ENCODE peak calls at places on chromosomes 1 and 21, in six cellular contexts. S is tibial artery; Y is CD4-positive, alpha-beta T cell; V is omental fat pad; K is HFF-Myc; E is endothelial cell. O is an unnamed sample.

GRCh38 chr1:208577381-208577905 is 333.3 kb upstream of the PLXNA2 start:
- DNase-seq in S (no peak), Y (no peak), V (no peak), K (no peak), E (no peak), O (no peak)

GRCh38 chr1:174367892-174368291 is 79.9 kb upstream of the GPR52 start:
- DNase-seq in S (no peak), Y (no peak), V (no peak), K (no peak), E (no peak), O (no peak)

GRCh38 chr1:58580186-58580585 is 3.1 kb upstream of the TACSTD2 start:
- DNase-seq in S (no peak), Y (no peak), V (no peak), K (no peak), E (no peak), O (no peak)

GRCh38 chr1:184387871-184388670 is 1.2 kb downstream of the C1orf21 start:
- DNase-seq in S (no peak), Y (no peak), V (no peak), K (no peak), E (peak), O (peak)

GRCh38 chr1:201911827-201912571 is 23.3 kb downstream of the SHISA4 start:
- DNase-seq in S (no peak), Y (no peak), V (no peak), K (no peak), E (no peak), O (no peak)

GRCh38 chr1:229064320-229064908 is 206.5 kb upstream of the RAB4A start:
- DNase-seq in S (no peak), Y (no peak), V (no peak), K (no peak), E (no peak), O (no peak)

GRCh38 chr1:224651188-224651587 is 35.1 kb downstream of the CNIH3 start:
- DNase-seq in S (no peak), Y (no peak), V (no peak), K (no peak), E (no peak), O (no peak)

GRCh38 chr1:2606806-2607680 is 20.5 kb downstream of the PRXL2B start:
- DNase-seq in S (no peak), Y (no peak), V (no peak), K (no peak), E (no peak), O (no peak)

GRCh38 chr1:214369364-214369763 is 88.4 kb downstream of the SMYD2 start:
- DNase-seq in S (no peak), Y (no peak), V (no peak), K (no peak), E (no peak), O (no peak)

GRCh38 chr1:168767885-168768584 is 39.0 kb upstream of the DPT start:
- DNase-seq in S (peak), Y (no peak), V (no peak), K (peak), E (no peak), O (no peak)

GRCh38 chr1:26349196-26349885 is 4.6 kb downstream of the CRYBG2 start:
- DNase-seq in S (no peak), Y (no peak), V (no peak), K (no peak), E (no peak), O (no peak)

GRCh38 chr1:248838357-248839167 is 538 bp downstream of the ZNF672 start:
- DNase-seq in S (peak), Y (peak), V (peak), K (no peak), E (peak), O (peak)

GRCh38 chr1:206941766-206942418 is 4.4 kb downstream of the PIGR start:
- DNase-seq in S (no peak), Y (no peak), V (no peak), K (no peak), E (no peak), O (no peak)

GRCh38 chr1:1599030-1599916 is 662 bp downstream of the FNDC10 start:
- DNase-seq in S (no peak), Y (peak), V (no peak), K (no peak), E (peak), O (no peak)
- TF ChIP-seq CTCF in S (no peak), Y (no peak), V (no peak), K (no peak), E (no peak), O (peak)

DNA sequence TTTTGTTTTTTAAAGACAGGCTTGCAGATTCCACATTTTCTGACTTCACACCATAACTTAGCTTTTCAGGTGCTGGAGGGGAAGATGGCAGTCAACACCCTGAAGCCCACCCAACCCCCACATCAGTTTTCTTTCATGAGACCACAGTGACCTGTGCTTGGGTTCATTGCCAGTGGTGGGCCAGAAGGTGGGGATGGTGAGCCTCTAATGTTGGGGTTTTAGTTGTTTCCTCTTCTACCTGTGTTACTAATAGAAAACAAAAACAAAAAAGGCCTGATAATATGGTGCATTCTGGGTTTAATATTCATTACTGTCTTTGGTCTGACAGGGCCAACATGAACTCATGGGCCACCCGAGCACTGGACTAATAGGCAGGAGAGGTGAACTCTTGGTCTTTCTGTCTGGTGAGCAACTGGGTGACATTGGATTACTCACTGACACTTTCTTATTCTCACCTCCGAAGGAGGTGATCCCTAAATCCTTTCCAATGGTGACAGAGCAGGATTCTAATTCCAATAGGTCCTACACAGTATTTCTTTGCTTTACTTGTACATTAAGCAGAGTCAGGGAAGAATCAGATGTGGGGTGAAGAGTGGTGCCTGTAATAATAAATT is 132.8 kb downstream of the CLIC6 start:
- DNase-seq in S (no peak), Y (no peak), V (no peak), K (no peak), E (peak), O (no peak)
- TF ChIP-seq CTCF in S (no peak), Y (no peak), V (no peak), K (peak), E (peak), O (peak)

GRCh38 chr1:203038891-203039608 is 12.8 kb downstream of the PPFIA4 start:
- DNase-seq in S (peak), Y (peak), V (peak), K (no peak), E (peak), O (peak)

GRCh38 chr1:203040518-203041275 is 14.4 kb downstream of the PPFIA4 start:
- DNase-seq in S (peak), Y (no peak), V (peak), K (no peak), E (no peak), O (no peak)

GRCh38 chr1:203041351-203041932 is 15.2 kb downstream of the PPFIA4 start:
- DNase-seq in S (peak), Y (no peak), V (peak), K (no peak), E (no peak), O (no peak)

GRCh38 chr1:203038217-203038741 is 12.0 kb downstream of the PPFIA4 start:
- DNase-seq in S (peak), Y (no peak), V (peak), K (no peak), E (no peak), O (no peak)

DNA sequence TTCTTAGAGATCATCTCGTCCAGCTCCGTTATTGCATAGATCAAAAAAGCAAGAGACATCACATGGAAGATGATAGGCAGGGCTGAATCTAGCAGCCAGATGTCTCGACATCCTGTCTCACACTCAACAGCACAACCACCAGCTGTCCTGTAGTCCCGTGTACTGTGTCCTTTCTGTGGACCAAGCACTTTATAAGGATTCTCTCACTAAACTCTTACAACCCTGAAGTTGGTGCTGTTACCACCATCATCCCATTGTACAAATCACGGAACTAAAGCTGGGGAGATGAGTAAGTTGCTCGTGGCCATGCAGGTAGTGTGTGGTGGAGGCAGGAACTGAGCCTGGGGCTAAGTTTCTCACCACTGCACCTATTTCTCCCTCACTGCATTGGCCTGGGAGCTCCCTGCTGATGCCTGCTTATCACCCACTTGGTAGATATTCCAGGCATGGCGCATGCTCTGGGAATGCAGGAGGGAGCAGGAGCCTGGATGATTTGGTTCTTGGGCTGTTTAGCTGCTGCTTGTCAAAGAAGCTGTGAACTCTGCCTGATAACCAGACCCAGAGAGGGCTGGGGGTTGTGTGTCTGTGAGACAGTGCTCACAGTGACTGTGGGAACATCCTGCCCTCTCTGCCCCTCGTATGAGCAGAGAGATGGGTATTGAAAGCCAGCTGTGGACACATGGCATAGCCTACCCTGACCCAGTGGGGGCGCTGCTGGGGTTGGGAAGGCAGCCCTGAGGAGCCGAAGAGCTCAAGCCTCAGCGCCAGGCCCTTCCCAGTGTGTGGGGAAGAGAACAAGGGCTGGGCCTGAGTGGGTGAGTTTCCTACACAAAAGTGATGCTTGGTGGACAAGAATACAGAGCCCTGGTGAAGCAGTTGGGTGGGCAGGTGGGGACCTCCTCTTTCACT is 13.6 kb downstream of the PPFIA4 start:
- DNase-seq in S (peak), Y (no peak), V (peak), K (no peak), E (peak), O (peak)
- TF ChIP-seq CTCF in S (no peak), Y (no peak), V (no peak), K (peak), E (peak), O (peak)

GRCh38 chr1:11341881-11342552 is 69.0 kb downstream of the UBIAD1 start:
- DNase-seq in S (no peak), Y (no peak), V (no peak), K (peak), E (no peak), O (no peak)

GRCh38 chr1:11339346-11340247 is 66.6 kb downstream of the UBIAD1 start:
- DNase-seq in S (no peak), Y (no peak), V (no peak), K (no peak), E (no peak), O (peak)

GRCh38 chr1:11340248-11340632 is 67.2 kb downstream of the UBIAD1 start:
- DNase-seq in S (no peak), Y (no peak), V (no peak), K (no peak), E (no peak), O (no peak)

GRCh38 chr1:11338351-11338809 is 65.4 kb downstream of the UBIAD1 start:
- DNase-seq in S (no peak), Y (no peak), V (no peak), K (no peak), E (no peak), O (no peak)

GRCh38 chr1:11342677-11343076 is 69.7 kb downstream of the UBIAD1 start:
- DNase-seq in S (no peak), Y (no peak), V (no peak), K (peak), E (no peak), O (no peak)
- TF ChIP-seq CTCF in S (no peak), Y (no peak), V (no peak), K (no peak), E (no peak), O (no peak)

DNA sequence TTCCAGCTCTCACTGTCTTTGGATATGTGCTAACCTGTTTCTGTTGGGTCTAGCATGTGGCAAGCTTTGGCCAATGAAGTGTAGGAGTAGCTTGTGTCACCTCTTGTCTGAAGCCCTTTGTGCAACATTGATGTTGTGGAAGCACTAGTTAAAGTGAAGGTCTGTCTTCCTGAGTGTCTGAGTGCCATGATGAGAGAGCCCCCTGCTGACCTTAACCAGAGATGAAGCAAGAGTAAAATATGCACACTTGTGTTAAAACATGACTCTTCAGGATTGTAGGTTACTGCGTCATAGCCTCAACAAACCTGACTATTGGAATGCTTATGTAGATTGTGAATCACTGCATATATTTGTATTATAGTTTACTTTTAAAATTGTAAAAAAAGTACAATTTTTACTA is 103.7 kb downstream of the NCAM2 start:
- DNase-seq in S (no peak), Y (no peak), V (no peak), K (no peak), E (peak), O (peak)
- TF ChIP-seq CTCF in S (no peak), Y (no peak), V (no peak), K (no peak), E (no peak), O (peak)

GRCh38 chr1:102833171-102833570 is 275.2 kb downstream of the COL11A1 start:
- DNase-seq in S (no peak), Y (no peak), V (no peak), K (no peak), E (no peak), O (no peak)

GRCh38 chr1:102838016-102838415 is 270.3 kb downstream of the COL11A1 start:
- DNase-seq in S (no peak), Y (no peak), V (no peak), K (no peak), E (no peak), O (no peak)

GRCh38 chr1:102836991-102837390 is 271.3 kb downstream of the COL11A1 start:
- DNase-seq in S (no peak), Y (no peak), V (no peak), K (no peak), E (no peak), O (no peak)

GRCh38 chr1:102837551-102837950 is 270.8 kb downstream of the COL11A1 start:
- DNase-seq in S (no peak), Y (no peak), V (no peak), K (no peak), E (no peak), O (no peak)

DNA sequence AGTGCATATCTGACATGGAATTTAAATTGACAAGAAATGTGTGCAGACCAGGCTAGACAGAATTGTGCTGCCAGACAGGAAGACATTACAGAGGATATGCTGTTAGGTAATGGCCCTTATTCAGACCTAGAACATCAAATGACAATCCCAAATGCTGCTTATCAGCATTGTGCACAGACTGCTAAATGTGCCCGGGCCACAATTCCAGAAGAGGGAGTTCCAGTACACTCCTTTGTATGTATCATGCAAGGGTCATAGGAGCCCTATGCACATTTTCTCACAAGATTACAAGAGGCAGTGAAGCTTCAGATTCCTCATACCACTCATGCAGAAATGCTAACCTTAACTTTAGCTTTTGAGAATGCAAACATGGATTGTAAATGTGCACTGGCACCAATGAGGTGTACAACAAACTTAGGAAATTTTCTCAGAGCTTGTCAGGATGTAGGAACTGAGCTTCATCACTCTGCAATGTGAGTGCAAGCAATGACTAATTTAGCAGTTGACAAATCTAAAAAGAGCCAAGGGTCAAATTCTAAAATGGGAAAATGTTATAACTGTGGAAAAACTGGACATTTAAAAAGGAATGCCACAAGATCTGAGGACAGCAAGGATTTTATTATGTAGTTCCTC is 273.5 kb downstream of the COL11A1 start:
- DNase-seq in S (no peak), Y (no peak), V (no peak), K (no peak), E (no peak), O (no peak)
- TF ChIP-seq CTCF in S (no peak), Y (no peak), V (no peak), K (no peak), E (no peak), O (no peak)

GRCh38 chr1:1046767-1047166 is 26.8 kb downstream of the AGRN start:
- DNase-seq in S (no peak), Y (no peak), V (no peak), K (no peak), E (no peak), O (no peak)

GRCh38 chr1:1047407-1047806 is 26.7 kb downstream of the RNF223 start:
- DNase-seq in S (no peak), Y (no peak), V (no peak), K (no peak), E (no peak), O (no peak)

GRCh38 chr1:1045129-1045528 is 25.2 kb downstream of the AGRN start:
- DNase-seq in S (no peak), Y (no peak), V (no peak), K (no peak), E (no peak), O (no peak)

GRCh38 chr1:1047963-1048362 is 26.1 kb downstream of the RNF223 start:
- DNase-seq in S (no peak), Y (no peak), V (no peak), K (no peak), E (no peak), O (no peak)

GRCh38 chr1:1046243-1046642 is 26.3 kb downstream of the AGRN start:
- DNase-seq in S (no peak), Y (no peak), V (no peak), K (no peak), E (no peak), O (no peak)
- TF ChIP-seq CTCF in S (no peak), Y (no peak), V (no peak), K (no peak), E (no peak), O (no peak)

GRCh38 chr1:50106095-50106761 is 2.5 kb upstream of the ELAVL4 start:
- DNase-seq in S (no peak), Y (no peak), V (no peak), K (no peak), E (no peak), O (no peak)

GRCh38 chr1:50109647-50110075 is 941 bp downstream of the ELAVL4 start:
- DNase-seq in S (no peak), Y (no peak), V (no peak), K (no peak), E (no peak), O (no peak)

GRCh38 chr1:50103615-50104081 is 5.1 kb upstream of the ELAVL4 start:
- DNase-seq in S (no peak), Y (no peak), V (no peak), K (no peak), E (no peak), O (no peak)

GRCh38 chr1:50108497-50109073 is at the start of gene ELAVL4:
- DNase-seq in S (no peak), Y (no peak), V (no peak), K (no peak), E (no peak), O (no peak)

GRCh38 chr1:50105430-50105829 is 3.3 kb upstream of the ELAVL4 start:
- DNase-seq in S (no peak), Y (no peak), V (no peak), K (no peak), E (no peak), O (no peak)
- TF ChIP-seq CTCF in S (no peak), Y (no peak), V (no peak), K (no peak), E (peak), O (peak)

GRCh38 chr1:49765034-49765433 is 258.7 kb downstream of the AGBL4 start:
- DNase-seq in S (no peak), Y (no peak), V (no peak), K (no peak), E (no peak), O (no peak)
- TF ChIP-seq CTCF in S (no peak), Y (no peak), V (no peak), K (no peak), E (no peak), O (no peak)

O was measured in neural crest cell.